ENCODE peak calls at places on chromosomes 1 and 21, in eight cellular contexts. B is HFF-Myc; A is GM10248; V is Right ventricle myocardium inferior; W is HuH-7.5; G is activated CD4-positive, alpha-beta T cell treated with anti-CD3 and anti-CD28 coated beads for 36 hours; C is mucosa of gallbladder; F is NCI-H2081. S is an unnamed sample.

GRCh38 chr1:32538887-32539583 is at the start of gene ZBTB8A:
- DNase-seq in B (peak), A (peak), V (no peak), W (peak), G (peak), C (peak), F (peak), S (peak)

GRCh38 chr1:185813401-185813979 is 79.3 kb downstream of the HMCN1 start:
- DNase-seq in B (peak), A (no peak), V (no peak), W (peak), G (peak), C (no peak), F (peak), S (no peak)

GRCh38 chr1:20107767-20108166 is 11.6 kb downstream of the PLA2G2D start:
- DNase-seq in B (no peak), A (no peak), V (no peak), W (no peak), G (no peak), C (no peak), F (no peak), S (no peak)

GRCh38 chr1:197029749-197030148 is 37.3 kb downstream of the F13B start:
- DNase-seq in B (no peak), A (no peak), V (no peak), W (no peak), G (no peak), C (no peak), F (no peak), S (no peak)

GRCh38 chr1:31759266-31760023 is 4.7 kb downstream of the ADGRB2 start:
- DNase-seq in B (no peak), A (no peak), V (peak), W (no peak), G (no peak), C (no peak), F (no peak), S (no peak)

GRCh38 chr1:193355654-193356053 is 169.2 kb upstream of the B3GALT2 start:
- DNase-seq in B (no peak), A (no peak), V (no peak), W (no peak), G (no peak), C (no peak), F (no peak), S (no peak)

GRCh38 chr1:82840192-82840591 is 1039.5 kb downstream of the ADGRL2 start:
- DNase-seq in B (no peak), A (no peak), V (no peak), W (no peak), G (no peak), C (no peak), F (no peak), S (no peak)

GRCh38 chr1:157201767-157202166 is 63.6 kb upstream of the ETV3 start:
- DNase-seq in B (no peak), A (no peak), V (no peak), W (no peak), G (no peak), C (no peak), F (no peak), S (no peak)

GRCh38 chr1:93702102-93702827 is 20.6 kb upstream of the BCAR3 start:
- DNase-seq in B (no peak), A (peak), V (no peak), W (no peak), G (no peak), C (no peak), F (no peak), S (no peak)

GRCh38 chr1:26079960-26080814 is 12.8 kb upstream of the TRIM63 start:
- DNase-seq in B (no peak), A (no peak), V (no peak), W (no peak), G (no peak), C (peak), F (no peak), S (no peak)

GRCh38 chr1:66438062-66438970 is 95.6 kb upstream of the SGIP1 start:
- DNase-seq in B (no peak), A (no peak), V (no peak), W (no peak), G (peak), C (no peak), F (no peak), S (no peak)

GRCh38 chr1:151713874-151714273 is 2.7 kb downstream of the CELF3 start:
- DNase-seq in B (no peak), A (no peak), V (no peak), W (no peak), G (no peak), C (no peak), F (no peak), S (no peak)

GRCh38 chr1:18481921-18482701 is 1.4 kb downstream of the KLHDC7A start:
- DNase-seq in B (no peak), A (no peak), V (no peak), W (no peak), G (no peak), C (no peak), F (no peak), S (no peak)

GRCh38 chr1:191889623-191890003 is 268.6 kb upstream of the RGS18 start:
- DNase-seq in B (no peak), A (no peak), V (no peak), W (no peak), G (no peak), C (no peak), F (no peak), S (no peak)

GRCh38 chr1:158067651-158068050 is 74.2 kb downstream of the KIRREL1 start:
- DNase-seq in B (no peak), A (no peak), V (no peak), W (no peak), G (no peak), C (no peak), F (no peak), S (no peak)

GRCh38 chr1:155006601-155007101 is 4.0 kb downstream of the ZBTB7B start:
- DNase-seq in B (no peak), A (no peak), V (peak), W (no peak), G (peak), C (no peak), F (no peak), S (no peak)

GRCh38 chr1:15178571-15179484 is 25.3 kb downstream of the TMEM51 start:
- DNase-seq in B (peak), A (no peak), V (no peak), W (no peak), G (no peak), C (no peak), F (peak), S (peak)

GRCh38 chr1:56355422-56355821 is 223.9 kb downstream of the PLPP3 start:
- DNase-seq in B (no peak), A (no peak), V (no peak), W (no peak), G (no peak), C (no peak), F (no peak), S (no peak)

GRCh38 chr21:29372063-29372802 is 73.5 kb downstream of the BACH1 start:
- DNase-seq in B (peak), A (peak), V (no peak), W (peak), G (peak), C (peak), F (peak), S (peak)

GRCh38 chr1:204975568-204976235 is 67.3 kb upstream of the CNTN2 start:
- DNase-seq in B (no peak), A (peak), V (no peak), W (peak), G (peak), C (peak), F (peak), S (peak)

GRCh38 chr1:102096162-102096561 is 99.4 kb upstream of the OLFM3 start:
- DNase-seq in B (no peak), A (no peak), V (no peak), W (no peak), G (no peak), C (no peak), F (no peak), S (no peak)

GRCh38 chr1:40848530-40849189 is 13.5 kb downstream of the CITED4 start:
- DNase-seq in B (peak), A (no peak), V (no peak), W (peak), G (peak), C (peak), F (peak), S (peak)

GRCh38 chr1:173205146-173206051 is 1.7 kb downstream of the TNFSF4 start:
- DNase-seq in B (no peak), A (no peak), V (no peak), W (no peak), G (peak), C (peak), F (no peak), S (no peak)

GRCh38 chr1:115089443-115090340 is at the start of gene TSPAN2:
- DNase-seq in B (no peak), A (no peak), V (peak), W (peak), G (peak), C (peak), F (no peak), S (peak)

GRCh38 chr1:87942165-87942564 is 613.5 kb downstream of the LMO4 start:
- DNase-seq in B (no peak), A (no peak), V (peak), W (no peak), G (no peak), C (peak), F (no peak), S (no peak)

GRCh38 chr1:112618114-112618720 is 724 bp downstream of the ST7L start:
- DNase-seq in B (no peak), A (peak), V (no peak), W (no peak), G (peak), C (no peak), F (no peak), S (no peak)

GRCh38 chr1:15835741-15836510 is 11.6 kb upstream of the SPEN start:
- DNase-seq in B (peak), A (peak), V (peak), W (peak), G (peak), C (peak), F (peak), S (peak)

GRCh38 chr1:172883387-172883791 is 167.4 kb downstream of the TNFSF18 start:
- DNase-seq in B (no peak), A (no peak), V (no peak), W (no peak), G (peak), C (no peak), F (no peak), S (no peak)

GRCh38 chr1:86718786-86719185 is 14.4 kb downstream of the SH3GLB1 start:
- DNase-seq in B (no peak), A (no peak), V (no peak), W (no peak), G (no peak), C (no peak), F (no peak), S (no peak)

GRCh38 chr1:23545851-23546250 is 13.4 kb downstream of the ID3 start:
- DNase-seq in B (no peak), A (no peak), V (no peak), W (no peak), G (no peak), C (no peak), F (no peak), S (no peak)

GRCh38 chr1:201299968-201300367 is 16.7 kb downstream of the PKP1 start:
- DNase-seq in B (no peak), A (no peak), V (no peak), W (no peak), G (no peak), C (peak), F (no peak), S (no peak)

GRCh38 chr21:14376854-14377253 is 6.1 kb downstream of the HSPA13 start:
- DNase-seq in B (no peak), A (no peak), V (no peak), W (no peak), G (no peak), C (no peak), F (no peak), S (no peak)

GRCh38 chr1:206715552-206716518 is 31.1 kb downstream of the MAPKAPK2 start:
- DNase-seq in B (no peak), A (no peak), V (no peak), W (no peak), G (no peak), C (no peak), F (no peak), S (no peak)

GRCh38 chr1:30744060-30744756 is 13.4 kb downstream of the LAPTM5 start:
- DNase-seq in B (peak), A (no peak), V (no peak), W (no peak), G (peak), C (no peak), F (no peak), S (no peak)

S was measured in T1000.